ENCODE peak calls at places on chromosomes 12 and 14, in five cellular contexts. B is GM12864, Z is stomach, M is endothelial cell, P is progenitor cell of endocrine pancreas. X is an unnamed sample.

GRCh38 chr12:1917172-1918070 is 1.0 kb downstream of the CACNA2D4 start:
- DNase-seq in B (no peak), Z (peak; percentile 24), M (no peak), P (no peak), X (no peak)

GRCh38 chr12:810635-811415 is 58.4 kb downstream of the WNK1 start:
- DNase-seq in B (peak; percentile 52), Z (no peak), M (no peak), P (no peak), X (no peak)

GRCh38 chr14:51552768-51553426 is 98.8 kb upstream of the FRMD6 start:
- DNase-seq in B (no peak), Z (no peak), M (no peak), P (no peak), X (no peak)

GRCh38 chr14:70934084-70934483 is 26.8 kb downstream of the PCNX1 start:
- DNase-seq in B (no peak), Z (no peak), M (no peak), P (no peak), X (no peak)

GRCh38 chr14:87286191-87286590 is 706.8 kb downstream of the GALC start:
- DNase-seq in B (no peak), Z (no peak), M (no peak), P (no peak), X (no peak)

GRCh38 chr12:46818654-46819053 is 7.1 kb downstream of the SLC38A4 start:
- DNase-seq in B (no peak), Z (no peak), M (no peak), P (no peak), X (no peak)

GRCh38 chr12:91388573-91388972 is 206.0 kb upstream of the DCN start:
- DNase-seq in B (no peak), Z (no peak), M (no peak), P (no peak), X (no peak)

GRCh38 chr14:103688906-103689902 is 26.0 kb downstream of the XRCC3 start:
- DNase-seq in B (peak; percentile 89), Z (no peak), M (no peak), P (no peak), X (no peak)

GRCh38 chr14:100239200-100239839 is 376 bp downstream of the YY1 start:
- DNase-seq in B (no peak), Z (no peak), M (no peak), P (peak; percentile 25), X (no peak)

GRCh38 chr12:5733136-5733755 is 211.8 kb downstream of the ANO2 start:
- DNase-seq in B (no peak), Z (peak; percentile 56), M (no peak), P (no peak), X (no peak)

GRCh38 chr12:16605666-16606116 is 271 bp downstream of the LMO3 start:
- DNase-seq in B (no peak), Z (no peak), M (no peak), P (no peak), X (no peak)

GRCh38 chr14:51533160-51533559 is 118.5 kb upstream of the FRMD6 start:
- DNase-seq in B (no peak), Z (no peak), M (no peak), P (no peak), X (no peak)

GRCh38 chr14:50943261-50943942 is 881 bp downstream of the PYGL start:
- DNase-seq in B (no peak), Z (peak; percentile 32), M (peak; percentile 51), P (peak; percentile 29), X (no peak)

GRCh38 chr12:53053223-53054111 is 3.6 kb downstream of the TNS2 start:
- DNase-seq in B (no peak), Z (peak; percentile 84), M (peak; percentile 52), P (peak; percentile 73), X (no peak)
- TF ChIP-seq CTCF in B (peak; percentile 60), Z (no peak), M (peak; percentile 61), P (peak; percentile 86), X (peak; percentile 51)

DNA sequence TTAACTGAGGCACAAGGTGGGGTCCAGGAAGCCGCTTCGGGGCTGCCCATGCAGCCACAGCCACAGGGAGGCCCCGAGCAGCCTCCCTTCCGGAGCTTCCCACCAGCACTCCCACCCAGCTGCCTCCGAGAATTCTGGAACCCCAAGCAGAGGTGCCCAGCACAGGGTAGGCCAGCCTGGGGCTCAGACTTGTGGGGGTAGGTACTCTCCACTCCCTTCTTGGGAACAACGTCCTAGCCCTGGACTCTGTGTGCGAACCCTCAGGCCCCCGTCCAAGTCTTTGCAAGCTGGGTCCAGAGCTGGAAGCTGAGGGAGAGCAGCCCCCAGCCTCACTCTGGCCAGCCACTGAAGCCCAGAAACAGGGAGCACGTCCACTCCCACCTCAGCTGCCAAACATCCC is 16.1 kb downstream of the ITPK1 start:
- DNase-seq in B (no peak), Z (no peak), M (no peak), P (no peak), X (no peak)
- TF ChIP-seq CTCF in B (no peak), Z (no peak), M (no peak), P (no peak), X (no peak)

GRCh38 chr14:29463727-29464370 is 463.8 kb downstream of the PRKD1 start:
- DNase-seq in B (no peak), Z (no peak), M (no peak), P (no peak), X (no peak)
- TF ChIP-seq CTCF in B (no peak), Z (no peak), M (no peak), P (peak; percentile 18), X (peak; percentile 28)

GRCh38 chr12:71594214-71594948 is 69.3 kb downstream of the ZFC3H1 start:
- DNase-seq in B (no peak), Z (peak; percentile 33), M (no peak), P (no peak), X (no peak)
- TF ChIP-seq CTCF in B (no peak), Z (no peak), M (no peak), P (no peak), X (no peak)

DNA sequence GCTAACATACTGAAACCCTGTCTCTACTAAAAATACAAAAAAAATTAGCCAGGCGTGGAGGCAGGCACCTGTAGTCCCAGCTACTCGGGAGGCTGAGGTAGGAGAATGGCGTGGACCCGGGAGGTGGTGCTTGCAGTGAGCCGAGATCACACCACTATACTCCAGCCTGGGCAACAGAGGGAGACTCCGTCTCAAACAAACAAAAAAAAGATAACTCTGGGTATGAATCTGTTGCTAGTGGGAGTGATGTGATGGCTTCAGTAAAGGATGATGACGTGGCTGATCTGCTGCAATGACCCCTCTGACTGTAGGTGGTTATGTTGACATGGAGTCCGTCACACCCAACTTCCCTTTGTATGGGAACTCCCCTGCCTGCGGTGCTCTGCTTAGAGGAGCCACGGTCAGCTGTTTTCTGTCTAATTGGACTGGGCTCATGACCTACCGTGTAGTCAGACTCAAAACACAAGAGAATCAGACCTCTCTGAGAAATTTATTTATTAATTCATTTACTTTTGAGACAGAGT is 59.1 kb upstream of the MED13L start:
- DNase-seq in B (peak; percentile 67), Z (peak; percentile 31), M (no peak), P (no peak), X (no peak)
- TF ChIP-seq CTCF in B (no peak), Z (no peak), M (no peak), P (no peak), X (no peak)

GRCh38 chr14:46344327-46344937 is 307.1 kb downstream of the RPL10L start:
- DNase-seq in B (no peak), Z (no peak), M (peak; percentile 31), P (no peak), X (no peak)
- TF ChIP-seq CTCF in B (peak; percentile 65), Z (no peak), M (peak; percentile 56), P (peak; percentile 69), X (peak; percentile 49)

DNA sequence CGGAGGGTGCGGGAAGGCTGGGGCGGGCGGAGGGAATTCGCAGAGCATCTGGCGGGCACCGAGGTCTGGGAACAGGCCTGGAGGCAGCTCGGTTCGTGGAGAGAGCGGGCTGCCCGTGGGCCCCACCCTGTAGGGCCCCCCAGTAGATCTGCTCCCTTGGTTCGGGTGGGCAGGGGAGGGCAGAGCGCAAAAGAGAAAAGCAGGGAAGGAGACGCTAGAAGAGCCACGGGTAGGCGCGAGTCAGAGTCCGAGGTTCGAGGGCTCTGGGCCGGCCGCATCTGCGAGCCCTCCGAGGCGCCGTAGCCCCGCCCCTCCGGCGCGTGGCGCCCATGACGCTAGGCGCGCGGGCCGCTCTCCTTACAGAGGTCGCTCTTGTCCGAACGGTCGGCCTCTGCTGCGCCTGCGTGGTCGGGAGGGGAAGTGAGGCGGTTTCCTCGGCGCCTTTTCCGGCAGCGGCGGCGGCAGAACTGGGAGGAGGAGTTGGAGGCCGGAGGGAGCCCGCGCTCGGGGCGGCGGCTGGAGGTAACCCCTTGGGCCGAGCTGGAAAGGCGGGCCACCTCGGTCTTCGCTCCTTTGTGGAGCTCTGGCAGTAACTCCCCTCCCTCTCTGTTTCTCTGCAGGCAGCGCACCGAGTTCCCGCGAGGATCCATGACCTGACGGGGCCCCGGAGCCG is at the start of gene ARF6:
- DNase-seq in B (peak; percentile 90), Z (peak; percentile 99), M (peak; percentile 98), P (peak; percentile 96), X (peak; percentile 88)
- TF ChIP-seq CTCF in B (peak; percentile 17), Z (no peak), M (no peak), P (no peak), X (no peak)

GRCh38 chr14:90520326-90520725 is 123.5 kb downstream of the CALM1 start:
- DNase-seq in B (no peak), Z (no peak), M (no peak), P (no peak), X (no peak)

GRCh38 chr14:90519262-90519920 is 122.6 kb downstream of the CALM1 start:
- DNase-seq in B (no peak), Z (no peak), M (no peak), P (no peak), X (no peak)

GRCh38 chr14:90518075-90518940 is 121.5 kb downstream of the CALM1 start:
- DNase-seq in B (no peak), Z (peak; percentile 46), M (no peak), P (no peak), X (no peak)

GRCh38 chr14:90517431-90517841 is 120.6 kb downstream of the CALM1 start:
- DNase-seq in B (no peak), Z (peak; percentile 79), M (no peak), P (no peak), X (no peak)

GRCh38 chr14:90518941-90519256 is 122.1 kb downstream of the CALM1 start:
- DNase-seq in B (no peak), Z (peak; percentile 51), M (peak; percentile 58), P (no peak), X (no peak)
- TF ChIP-seq CTCF in B (peak; percentile 75), Z (no peak), M (peak; percentile 81), P (peak; percentile 47), X (peak; percentile 45)

GRCh38 chr12:93827179-93827578 is 150.0 kb downstream of the CRADD start:
- DNase-seq in B (no peak), Z (no peak), M (no peak), P (no peak), X (no peak)
- TF ChIP-seq CTCF in B (no peak), Z (no peak), M (no peak), P (no peak), X (no peak)

X was measured in D721Med.